ENCODE peak calls at places on chromosomes 12 and 14, in nine cellular contexts. J, N, W, Q, K, G, M, E and T are unnamed samples.

GRCh38 chr14:103243764-103244737 is 90.0 kb upstream of the EIF5 start:
- DNase-seq in J (no peak), N (peak), W (no peak), Q (no peak), K (no peak), G (no peak), M (no peak), E (no peak), T (no peak)

GRCh38 chr12:51323317-51323960 is 535 bp downstream of the BIN2 start:
- DNase-seq in J (no peak), N (no peak), W (no peak), Q (no peak), K (no peak), G (peak), M (no peak), E (no peak), T (no peak)

GRCh38 chr12:71945121-71945520 is 6.5 kb downstream of the TPH2 start:
- DNase-seq in J (no peak), N (no peak), W (no peak), Q (no peak), K (no peak), G (no peak), M (no peak), E (no peak), T (no peak)

GRCh38 chr12:25458047-25458552 is 95.0 kb downstream of the LMNTD1 start:
- DNase-seq in J (peak), N (peak), W (peak), Q (no peak), K (peak), G (no peak), M (peak), E (no peak), T (no peak)

GRCh38 chr12:94145231-94145979 is 3.0 kb upstream of the PLXNC1 start:
- DNase-seq in J (no peak), N (peak), W (no peak), Q (peak), K (peak), G (no peak), M (no peak), E (no peak), T (no peak)

GRCh38 chr14:72516936-72517408 is 376.9 kb downstream of the DPF3 start:
- DNase-seq in J (peak), N (peak), W (no peak), Q (peak), K (peak), G (peak), M (peak), E (peak), T (no peak)

GRCh38 chr14:99736600-99737371 is 52.7 kb downstream of the CYP46A1 start:
- DNase-seq in J (no peak), N (no peak), W (no peak), Q (no peak), K (no peak), G (no peak), M (no peak), E (no peak), T (no peak)

GRCh38 chr12:44827832-44828438 is 48.2 kb downstream of the NELL2 start:
- DNase-seq in J (no peak), N (no peak), W (no peak), Q (no peak), K (no peak), G (no peak), M (no peak), E (no peak), T (no peak)

GRCh38 chr12:93050026-93050747 is 121.1 kb upstream of the EEA1 start:
- DNase-seq in J (no peak), N (peak), W (peak), Q (no peak), K (peak), G (no peak), M (no peak), E (no peak), T (no peak)

GRCh38 chr14:105738638-105739037 is 212.3 kb downstream of the TMEM121 start:
- DNase-seq in J (no peak), N (no peak), W (no peak), Q (no peak), K (no peak), G (no peak), M (no peak), E (no peak), T (no peak)

GRCh38 chr12:6872073-6873048 is 742 bp downstream of the SPSB2 start:
- DNase-seq in J (peak), N (peak), W (peak), Q (peak), K (peak), G (peak), M (peak), E (peak), T (peak)

GRCh38 chr12:15179672-15180071 is 41.5 kb downstream of the RERG start:
- DNase-seq in J (no peak), N (no peak), W (no peak), Q (no peak), K (no peak), G (no peak), M (no peak), E (no peak), T (no peak)

GRCh38 chr12:25241171-25242020 is 9.3 kb downstream of the KRAS start:
- DNase-seq in J (peak), N (peak), W (no peak), Q (no peak), K (peak), G (no peak), M (peak), E (no peak), T (no peak)

GRCh38 chr12:91718326-91718725 is 427.3 kb downstream of the BTG1 start:
- DNase-seq in J (no peak), N (no peak), W (no peak), Q (no peak), K (no peak), G (no peak), M (no peak), E (no peak), T (no peak)

GRCh38 chr14:101476931-101477553 is 84.3 kb upstream of the DIO3 start:
- DNase-seq in J (no peak), N (no peak), W (peak), Q (no peak), K (no peak), G (no peak), M (no peak), E (peak), T (no peak)

GRCh38 chr14:41167040-41167439 is 439.6 kb upstream of the LRFN5 start:
- DNase-seq in J (peak), N (no peak), W (no peak), Q (no peak), K (no peak), G (no peak), M (peak), E (no peak), T (no peak)

GRCh38 chr12:132545183-132545953 is 55.4 kb downstream of the FBRSL1 start:
- DNase-seq in J (no peak), N (no peak), W (no peak), Q (no peak), K (no peak), G (no peak), M (no peak), E (no peak), T (no peak)

GRCh38 chr14:92412912-92413311 is 89.9 kb downstream of the SLC24A4 start:
- DNase-seq in J (no peak), N (peak), W (no peak), Q (no peak), K (peak), G (no peak), M (no peak), E (no peak), T (no peak)

GRCh38 chr12:109719123-109720022 is 5.7 kb downstream of the FAM222A start:
- DNase-seq in J (no peak), N (no peak), W (no peak), Q (no peak), K (peak), G (no peak), M (no peak), E (no peak), T (no peak)

GRCh38 chr14:72738181-72738611 is 155.7 kb downstream of the DPF3 start:
- DNase-seq in J (no peak), N (no peak), W (no peak), Q (no peak), K (peak), G (no peak), M (no peak), E (no peak), T (no peak)

GRCh38 chr12:90593596-90594290 is 361.2 kb downstream of the CCER1 start:
- DNase-seq in J (no peak), N (no peak), W (no peak), Q (no peak), K (no peak), G (no peak), M (no peak), E (no peak), T (no peak)

GRCh38 chr12:68131867-68132414 is 27.6 kb downstream of the IFNG start:
- DNase-seq in J (no peak), N (no peak), W (no peak), Q (no peak), K (no peak), G (no peak), M (no peak), E (no peak), T (no peak)